ENCODE peak calls at places on chromosome 20, in four cellular contexts. P, Z, V and X are unnamed samples.

GRCh38 chr20:38225240-38225899 is 35.2 kb downstream of the KIAA1755 start:
- DNase-seq in P (no peak), Z (no peak), V (no peak), X (no peak)

GRCh38 chr20:44600758-44601562 is 18.6 kb downstream of the PKIG start:
- DNase-seq in P (no peak), Z (no peak), V (no peak), X (no peak)

GRCh38 chr20:10711903-10712373 is 38.1 kb upstream of the JAG1 start:
- DNase-seq in P (no peak), Z (no peak), V (no peak), X (no peak)

GRCh38 chr20:38195041-38195504 is 30.0 kb upstream of the TGM2 start:
- DNase-seq in P (no peak), Z (no peak), V (no peak), X (no peak)

GRCh38 chr20:19903168-19903676 is 113.9 kb upstream of the NAA20 start:
- DNase-seq in P (no peak), Z (no peak), V (no peak), X (no peak)

GRCh38 chr20:63567382-63568169 is 6.5 kb downstream of the HELZ2 start:
- DNase-seq in P (no peak), Z (peak; percentile 32), V (no peak), X (no peak)

GRCh38 chr20:50038574-50038991 is 55.8 kb downstream of the SNAI1 start:
- DNase-seq in P (no peak), Z (no peak), V (no peak), X (no peak)

GRCh38 chr20:35144694-35145093 is 2.4 kb downstream of the EDEM2 start:
- DNase-seq in P (no peak), Z (no peak), V (no peak), X (no peak)

GRCh38 chr20:33672426-33673114 is 1.7 kb downstream of the NECAB3 start:
- DNase-seq in P (no peak), Z (no peak), V (no peak), X (peak; percentile 63)

GRCh38 chr20:19757973-19758887 is at the start of gene RIN2:
- DNase-seq in P (peak; percentile 85), Z (no peak), V (peak; percentile 74), X (peak; percentile 78)

GRCh38 chr20:50462093-50462685 is 48.0 kb upstream of the PTPN1 start:
- DNase-seq in P (no peak), Z (no peak), V (no peak), X (no peak)

GRCh38 chr20:35629432-35630145 is 14.0 kb downstream of the SPAG4 start:
- DNase-seq in P (no peak), Z (no peak), V (no peak), X (no peak)

GRCh38 chr20:46694484-46694883 is 5.2 kb upstream of the TP53RK start:
- DNase-seq in P (no peak), Z (no peak), V (peak; percentile 32), X (peak; percentile 85)

GRCh38 chr20:18138639-18139583 is 1.2 kb downstream of the KAT14 start:
- DNase-seq in P (no peak), Z (no peak), V (no peak), X (peak; percentile 52)

GRCh38 chr20:33731693-33732165 is at the start of gene ZNF341:
- DNase-seq in P (peak; percentile 89), Z (peak; percentile 84), V (peak; percentile 79), X (peak; percentile 89)

GRCh38 chr20:16576219-16576618 is 3.0 kb upstream of the KIF16B start:
- DNase-seq in P (no peak), Z (no peak), V (no peak), X (no peak)

GRCh38 chr20:18926972-18927371 is 113.4 kb downstream of the SCP2D1 start:
- DNase-seq in P (no peak), Z (no peak), V (no peak), X (no peak)

GRCh38 chr20:50572922-50573777 is 63.0 kb downstream of the PTPN1 start:
- DNase-seq in P (peak; percentile 74), Z (no peak), V (peak; percentile 55), X (no peak)

GRCh38 chr20:34085544-34086040 is 26.5 kb downstream of the EIF2S2 start:
- DNase-seq in P (no peak), Z (no peak), V (no peak), X (no peak)

GRCh38 chr20:23407770-23408467 is 13.4 kb downstream of the NAPB start:
- DNase-seq in P (no peak), Z (no peak), V (no peak), X (no peak)

GRCh38 chr20:17635846-17636245 is 46.2 kb downstream of the RRBP1 start:
- DNase-seq in P (no peak), Z (no peak), V (no peak), X (no peak)

GRCh38 chr20:63844384-63845025 is 13.4 kb upstream of the ZBTB46 start:
- DNase-seq in P (no peak), Z (no peak), V (no peak), X (no peak)

GRCh38 chr20:62707281-62707941 is 1.2 kb upstream of the NTSR1 start:
- DNase-seq in P (no peak), Z (no peak), V (no peak), X (no peak)

GRCh38 chr20:51802170-51802745 is at the start of gene SALL4:
- DNase-seq in P (no peak), Z (no peak), V (no peak), X (no peak)

GRCh38 chr20:51791626-51792025 is 10.7 kb downstream of the SALL4 start:
- DNase-seq in P (no peak), Z (no peak), V (no peak), X (no peak)

GRCh38 chr20:43537921-43538854 is 20.6 kb upstream of the SGK2 start:
- DNase-seq in P (peak; percentile 41), Z (peak; percentile 12), V (peak; percentile 48), X (peak; percentile 73)

GRCh38 chr20:58781138-58781537 is 69.6 kb downstream of the GNAS-AS1 start:
- DNase-seq in P (no peak), Z (no peak), V (no peak), X (no peak)

GRCh38 chr20:48782901-48783308 is 44.9 kb downstream of the PREX1 start:
- DNase-seq in P (no peak), Z (no peak), V (no peak), X (no peak)

GRCh38 chr20:36745234-36745926 is 510 bp downstream of the NDRG3 start:
- DNase-seq in P (peak; percentile 25), Z (no peak), V (no peak), X (peak; percentile 39)

GRCh38 chr20:60424267-60424904 is 466.2 kb downstream of the CDH26 start:
- DNase-seq in P (no peak), Z (no peak), V (no peak), X (no peak)

GRCh38 chr20:25338112-25339023 is 52.3 kb downstream of the ABHD12 start:
- DNase-seq in P (no peak), Z (no peak), V (no peak), X (no peak)

GRCh38 chr20:49768204-49769124 is 44.2 kb upstream of the SLC9A8 start:
- DNase-seq in P (peak; percentile 30), Z (no peak), V (peak; percentile 53), X (no peak)

GRCh38 chr20:3560578-3560977 is 89.8 kb downstream of the ATRN start:
- DNase-seq in P (no peak), Z (no peak), V (peak; percentile 41), X (no peak)

GRCh38 chr20:61527626-61528025 is 275.6 kb downstream of the CDH4 start:
- DNase-seq in P (no peak), Z (no peak), V (no peak), X (no peak)

GRCh38 chr20:35626386-35627001 is 10.9 kb downstream of the SPAG4 start:
- DNase-seq in P (no peak), Z (no peak), V (no peak), X (no peak)

GRCh38 chr20:35344354-35344837 is 52.2 kb upstream of the FAM83C start:
- DNase-seq in P (no peak), Z (no peak), V (peak; percentile 47), X (peak; percentile 36)

GRCh38 chr20:56801991-56802740 is 173.1 kb downstream of the TFAP2C start:
- DNase-seq in P (no peak), Z (no peak), V (no peak), X (no peak)

GRCh38 chr20:11012975-11013374 is 339.2 kb upstream of the JAG1 start:
- DNase-seq in P (no peak), Z (no peak), V (no peak), X (no peak)